ENCODE peak calls at places on chromosomes 13 and 19, in four cellular contexts. One of them, this sample, is unnamed.

GRCh38 chr19:10654610-10655456 is 687 bp downstream of the ILF3 start:
- DNase-seq in left lung: peak
- DNase-seq in heart right ventricle: peak
- DNase-seq in breast epithelium: peak
- DNase-seq in this sample: peak

GRCh38 chr13:27981006-27981708 is 7.3 kb downstream of the URAD start:
- DNase-seq in heart right ventricle: no peak
- DNase-seq in breast epithelium: no peak
- DNase-seq in left lung: no peak
- DNase-seq in this sample: no peak

GRCh38 chr19:47757617-47758432 is 12.5 kb downstream of the NOP53 start:
- DNase-seq in heart right ventricle: no peak
- DNase-seq in breast epithelium: no peak
- DNase-seq in left lung: no peak
- DNase-seq in this sample: no peak

GRCh38 chr19:39524495-39524894 is 8.2 kb downstream of the EID2B start:
- DNase-seq in breast epithelium: no peak
- DNase-seq in heart right ventricle: no peak
- DNase-seq in left lung: no peak
- DNase-seq in this sample: no peak

GRCh38 chr13:108917581-108917980 is 288.2 kb downstream of the MYO16 start:
- DNase-seq in heart right ventricle: no peak
- DNase-seq in left lung: no peak
- DNase-seq in breast epithelium: no peak
- DNase-seq in this sample: no peak

GRCh38 chr13:35672611-35673010 is 196.1 kb upstream of the MAB21L1 start:
- DNase-seq in heart right ventricle: no peak
- DNase-seq in left lung: no peak
- DNase-seq in breast epithelium: no peak
- DNase-seq in this sample: no peak

GRCh38 chr19:13588953-13589833 is 82.9 kb upstream of the CACNA1A start:
- DNase-seq in left lung: peak
- DNase-seq in breast epithelium: peak
- DNase-seq in heart right ventricle: peak
- DNase-seq in this sample: no peak

GRCh38 chr13:25860862-25861261 is 191.0 kb downstream of the SHISA2 start:
- DNase-seq in heart right ventricle: no peak
- DNase-seq in left lung: no peak
- DNase-seq in breast epithelium: no peak
- DNase-seq in this sample: no peak

GRCh38 chr19:45876161-45876410 is 9.9 kb downstream of the IRF2BP1 start:
- DNase-seq in breast epithelium: no peak
- DNase-seq in left lung: no peak
- DNase-seq in heart right ventricle: no peak
- DNase-seq in this sample: no peak

GRCh38 chr13:25046985-25047660 is 48.8 kb upstream of the PABPC3 start:
- DNase-seq in heart right ventricle: no peak
- DNase-seq in left lung: no peak
- DNase-seq in breast epithelium: no peak
- DNase-seq in this sample: no peak

GRCh38 chr19:33437351-33438015 is 64.0 kb downstream of the CEBPG start:
- DNase-seq in left lung: peak
- DNase-seq in heart right ventricle: no peak
- DNase-seq in breast epithelium: no peak
- DNase-seq in this sample: peak

DNA sequence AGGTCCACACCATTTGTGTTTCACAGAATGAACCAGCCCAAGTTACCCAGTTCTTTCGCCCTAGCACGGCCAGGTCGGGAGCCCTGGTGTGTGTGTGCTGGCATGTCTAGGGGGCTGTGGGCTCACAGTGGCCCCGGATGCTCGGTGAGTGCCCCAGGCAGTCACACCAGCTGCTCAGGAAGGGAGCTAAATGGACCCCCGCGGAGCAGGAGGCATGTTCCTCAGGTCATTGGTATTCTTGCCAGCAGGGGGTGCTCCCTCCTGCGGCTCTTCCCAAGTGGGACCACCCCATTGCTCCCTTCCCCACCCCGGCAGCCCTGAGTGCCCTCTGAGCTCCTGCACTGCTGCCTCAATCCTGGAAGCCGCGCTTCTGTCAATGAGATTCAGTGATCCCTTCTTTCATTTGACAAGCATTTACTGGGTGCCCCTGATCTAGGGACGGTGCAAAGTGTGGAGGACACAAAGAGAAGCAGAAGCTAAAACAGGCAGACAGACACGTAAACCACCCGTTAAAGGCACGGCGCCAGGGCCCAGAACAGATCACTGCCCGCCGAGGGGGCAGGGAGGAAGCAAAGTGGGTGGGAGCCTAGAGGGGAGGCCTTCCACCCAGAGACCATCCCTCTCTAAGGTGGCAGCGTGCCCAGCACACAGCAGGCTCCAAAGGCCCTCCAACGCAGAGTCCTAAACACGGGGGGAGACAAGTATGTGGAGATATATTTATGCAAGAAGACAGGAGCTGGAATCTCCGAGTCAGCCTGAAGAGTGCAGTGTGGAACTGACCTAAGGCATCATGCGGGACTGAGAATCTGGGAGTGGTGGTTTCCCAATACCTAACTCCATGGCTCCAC is 5.2 kb upstream of the ADPRHL1 start:
- DNase-seq in heart right ventricle: peak
- DNase-seq in left lung: no peak
- DNase-seq in breast epithelium: no peak
- DNase-seq in this sample: no peak
- TF ChIP-seq CTCF in heart right ventricle: no peak
- TF ChIP-seq CTCF in left lung: no peak
- TF ChIP-seq CTCF in breast epithelium: no peak
- TF ChIP-seq CTCF in this sample: peak

GRCh38 chr13:32419862-32420261 is 8.1 kb downstream of the N4BP2L1 start:
- DNase-seq in heart right ventricle: no peak
- DNase-seq in left lung: no peak
- DNase-seq in breast epithelium: no peak
- DNase-seq in this sample: no peak

GRCh38 chr13:32413284-32413683 is 14.6 kb downstream of the N4BP2L1 start:
- DNase-seq in heart right ventricle: no peak
- DNase-seq in left lung: no peak
- DNase-seq in breast epithelium: no peak
- DNase-seq in this sample: no peak

GRCh38 chr13:32414580-32414979 is 13.3 kb downstream of the N4BP2L1 start:
- DNase-seq in breast epithelium: no peak
- DNase-seq in left lung: no peak
- DNase-seq in heart right ventricle: no peak
- DNase-seq in this sample: no peak

GRCh38 chr13:32417995-32418394 is 9.9 kb downstream of the N4BP2L1 start:
- DNase-seq in breast epithelium: no peak
- DNase-seq in heart right ventricle: no peak
- DNase-seq in left lung: no peak
- DNase-seq in this sample: no peak

DNA sequence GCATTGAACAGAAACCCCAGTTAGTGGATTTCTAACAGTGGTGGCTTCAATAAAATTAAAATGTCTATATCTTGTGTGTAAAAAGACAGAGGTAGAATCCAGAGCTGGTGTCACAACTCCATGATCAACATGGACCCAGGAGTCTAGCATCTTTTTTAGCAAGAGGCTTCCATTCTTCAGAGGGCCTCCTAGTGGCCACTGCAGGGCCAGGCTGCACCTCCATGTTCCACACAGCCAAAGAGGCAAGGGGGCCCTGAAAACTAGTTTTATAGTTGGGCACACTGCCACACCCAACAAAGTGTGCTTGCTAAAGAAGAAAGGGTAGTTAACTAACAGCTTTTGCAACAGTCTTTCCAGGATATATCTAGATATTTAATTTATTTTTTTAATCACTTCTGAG is 12.9 kb downstream of the N4BP2L1 start:
- DNase-seq in heart right ventricle: no peak
- DNase-seq in breast epithelium: no peak
- DNase-seq in left lung: no peak
- DNase-seq in this sample: no peak
- TF ChIP-seq CTCF in heart right ventricle: no peak
- TF ChIP-seq CTCF in breast epithelium: no peak
- TF ChIP-seq CTCF in left lung: peak
- TF ChIP-seq CTCF in this sample: peak

DNA sequence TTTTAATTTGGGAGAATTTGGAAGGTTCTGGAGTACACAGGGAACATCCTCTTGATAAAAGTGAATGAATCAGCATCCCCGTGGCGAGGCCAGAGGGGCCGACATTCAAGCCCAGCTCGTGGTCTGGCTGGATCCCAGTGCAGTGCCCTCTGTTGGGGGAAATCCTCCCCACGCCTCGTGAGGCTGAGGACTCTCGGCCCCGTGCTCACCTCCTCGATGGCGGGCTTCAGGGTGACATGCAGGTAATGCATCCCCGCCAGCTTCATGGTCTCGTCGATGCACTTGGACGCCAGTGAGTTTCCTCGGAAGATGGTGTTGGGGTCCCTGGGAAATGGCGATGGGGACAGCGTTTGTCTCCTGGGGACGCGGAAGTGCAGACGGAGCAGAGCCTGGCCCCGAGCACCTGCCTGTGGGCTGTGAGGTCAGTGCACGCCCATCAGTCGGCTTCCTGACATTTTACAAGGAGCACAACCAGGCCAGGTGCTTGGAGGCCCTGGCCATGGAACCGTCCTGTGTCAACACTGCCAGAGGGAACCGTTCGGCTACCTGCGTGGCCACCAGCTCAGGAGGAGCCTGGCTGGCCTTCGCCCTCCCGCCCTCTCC is 43.3 kb upstream of the C13orf46 start:
- DNase-seq in breast epithelium: no peak
- DNase-seq in left lung: no peak
- DNase-seq in heart right ventricle: no peak
- DNase-seq in this sample: no peak
- TF ChIP-seq CTCF in breast epithelium: no peak
- TF ChIP-seq CTCF in left lung: no peak
- TF ChIP-seq CTCF in heart right ventricle: no peak
- TF ChIP-seq CTCF in this sample: peak

GRCh38 chr13:20408181-20408580 is 117.5 kb downstream of the CRYL1 start:
- DNase-seq in heart right ventricle: no peak
- DNase-seq in breast epithelium: no peak
- DNase-seq in left lung: no peak
- DNase-seq in this sample: no peak
- TF ChIP-seq CTCF in heart right ventricle: no peak
- TF ChIP-seq CTCF in breast epithelium: no peak
- TF ChIP-seq CTCF in left lung: no peak
- TF ChIP-seq CTCF in this sample: no peak

DNA sequence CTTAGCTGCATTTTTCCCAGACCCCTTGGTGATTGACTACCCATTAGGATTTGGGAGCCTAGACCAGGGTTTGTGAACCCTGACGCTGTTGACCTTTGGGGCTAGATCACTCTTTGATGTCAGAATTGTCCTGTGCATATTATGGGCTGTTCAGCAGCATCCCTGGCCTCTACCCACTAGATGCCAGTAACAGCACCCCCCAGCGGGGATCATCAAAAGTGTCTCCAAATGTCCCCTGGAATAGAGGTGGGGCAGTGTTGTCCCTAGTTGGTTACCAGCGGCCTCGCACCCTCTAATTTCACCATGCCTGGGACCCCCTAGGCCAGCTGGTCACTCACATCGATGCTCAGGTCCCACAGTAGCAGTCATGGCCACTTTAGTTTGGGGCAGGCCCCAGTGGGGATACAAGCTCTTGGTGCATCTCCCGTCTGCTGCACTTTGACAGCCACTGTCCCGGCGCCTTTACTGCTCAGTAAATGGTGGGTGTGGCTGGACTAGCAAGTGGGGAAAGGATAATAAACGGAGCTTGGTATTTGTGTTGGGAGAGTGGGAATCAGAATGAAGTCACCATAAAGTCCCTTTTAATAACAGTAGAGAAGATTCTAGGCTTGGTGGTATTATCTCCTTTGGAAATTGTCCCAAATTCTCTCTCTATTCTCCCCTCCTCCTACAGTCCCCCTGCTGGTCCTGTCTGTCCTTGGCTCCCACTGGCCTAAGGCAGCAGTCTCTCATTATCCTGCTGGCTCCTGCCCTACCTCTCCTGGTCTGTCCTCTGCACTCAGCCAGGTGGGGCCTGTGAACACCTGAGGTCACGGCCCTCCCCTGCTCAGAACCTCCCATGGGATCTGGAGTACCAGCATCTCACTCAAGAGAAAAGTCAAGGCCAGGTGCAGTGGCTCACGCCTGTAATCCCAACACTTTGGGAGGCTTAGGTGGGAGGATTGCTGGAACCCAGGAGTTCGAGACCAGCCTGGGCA is 80.6 kb downstream of the SIPA1L3 start:
- DNase-seq in breast epithelium: no peak
- DNase-seq in left lung: no peak
- DNase-seq in heart right ventricle: no peak
- DNase-seq in this sample: no peak
- TF ChIP-seq CTCF in breast epithelium: no peak
- TF ChIP-seq CTCF in left lung: no peak
- TF ChIP-seq CTCF in heart right ventricle: no peak
- TF ChIP-seq CTCF in this sample: no peak

GRCh38 chr13:94112731-94113130 is 366.8 kb downstream of the DCT start:
- DNase-seq in left lung: no peak
- DNase-seq in breast epithelium: no peak
- DNase-seq in heart right ventricle: no peak
- DNase-seq in this sample: no peak
- TF ChIP-seq CTCF in left lung: no peak
- TF ChIP-seq CTCF in breast epithelium: no peak
- TF ChIP-seq CTCF in heart right ventricle: no peak
- TF ChIP-seq CTCF in this sample: peak

GRCh38 chr13:96899946-96900345 is 94.3 kb downstream of the OXGR1 start:
- DNase-seq in heart right ventricle: no peak
- DNase-seq in breast epithelium: no peak
- DNase-seq in left lung: no peak
- DNase-seq in this sample: no peak

GRCh38 chr13:96898855-96899254 is 95.4 kb downstream of the OXGR1 start:
- DNase-seq in left lung: no peak
- DNase-seq in heart right ventricle: no peak
- DNase-seq in breast epithelium: no peak
- DNase-seq in this sample: no peak

GRCh38 chr13:96903085-96903484 is 91.2 kb downstream of the OXGR1 start:
- DNase-seq in heart right ventricle: no peak
- DNase-seq in breast epithelium: no peak
- DNase-seq in left lung: no peak
- DNase-seq in this sample: no peak

GRCh38 chr13:96900992-96901391 is 93.3 kb downstream of the OXGR1 start:
- DNase-seq in left lung: no peak
- DNase-seq in heart right ventricle: no peak
- DNase-seq in breast epithelium: no peak
- DNase-seq in this sample: no peak

DNA sequence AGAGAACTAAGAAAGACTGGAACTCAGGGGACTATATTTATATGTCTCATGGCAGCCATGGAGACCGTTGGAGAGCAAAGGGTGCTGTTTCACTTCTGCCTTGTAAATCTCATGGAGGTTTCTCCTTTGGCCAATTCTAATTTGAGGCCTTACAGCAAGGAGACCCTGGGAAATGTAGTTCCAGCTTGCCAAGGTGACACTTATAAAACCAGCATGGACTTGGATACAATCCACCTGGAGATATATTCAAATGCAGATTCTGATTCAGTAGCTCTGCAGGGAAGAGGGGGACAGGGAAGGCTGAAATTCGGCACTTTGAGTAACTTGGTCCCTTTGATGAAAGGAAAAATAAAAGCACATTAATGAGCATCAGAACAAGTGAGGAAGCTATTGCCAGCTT is 90.0 kb downstream of the OXGR1 start:
- DNase-seq in heart right ventricle: no peak
- DNase-seq in left lung: no peak
- DNase-seq in breast epithelium: no peak
- DNase-seq in this sample: no peak
- TF ChIP-seq CTCF in heart right ventricle: no peak
- TF ChIP-seq CTCF in left lung: no peak
- TF ChIP-seq CTCF in breast epithelium: no peak
- TF ChIP-seq CTCF in this sample: no peak